ENCODE peak calls at places on chromosomes 2 and 18, in seven cellular contexts. D is activated CD8-positive, alpha-beta memory T cell treated with anti-CD3 and anti-CD28 coated beads, Interleukin-2, amount 50 U/mL, for 48 hours; O is iPS-NIHi11; H is left ventricle myocardium inferior; J is T-cell; L is AG04449; P is smooth muscle cell of the brain vasculature. F is an unnamed sample.

GRCh38 chr2:30768708-30769580 is 38.3 kb downstream of the CAPN13 start:
- DNase-seq in D (peak; percentile 32), O (no peak), H (no peak), J (no peak), L (no peak), P (no peak), F (no peak)

GRCh38 chr2:162298669-162299335 is 19.7 kb downstream of the IFIH1 start:
- DNase-seq in D (no peak), O (no peak), H (no peak), J (no peak), L (no peak), P (no peak), F (no peak)

GRCh38 chr2:125667630-125668029 is 988.3 kb upstream of the GYPC start:
- DNase-seq in D (no peak), O (no peak), H (no peak), J (no peak), L (no peak), P (no peak), F (no peak)

GRCh38 chr2:237527241-237527640 is 39.1 kb upstream of the PRLH start:
- DNase-seq in D (no peak), O (no peak), H (no peak), J (no peak), L (no peak), P (no peak), F (no peak)

GRCh38 chr2:160859086-160859485 is 301.1 kb upstream of the TANK start:
- DNase-seq in D (no peak), O (no peak), H (no peak), J (no peak), L (no peak), P (no peak), F (no peak)

GRCh38 chr2:18178736-18179349 is 300.4 kb downstream of the KCNS3 start:
- DNase-seq in D (peak; percentile 54), O (peak; percentile 76), H (no peak), J (no peak), L (no peak), P (peak; percentile 31), F (no peak)

GRCh38 chr2:159010963-159011362 is 42.5 kb downstream of the TANC1 start:
- DNase-seq in D (no peak), O (no peak), H (no peak), J (no peak), L (no peak), P (no peak), F (no peak)

GRCh38 chr2:217166241-217166640 is 306.4 kb upstream of the TNP1 start:
- DNase-seq in D (no peak), O (peak; percentile 47), H (no peak), J (no peak), L (no peak), P (peak; percentile 45), F (no peak)

GRCh38 chr2:165428996-165429395 is 40.5 kb upstream of the CSRNP3 start:
- DNase-seq in D (no peak), O (no peak), H (no peak), J (no peak), L (no peak), P (no peak), F (no peak)

GRCh38 chr2:218394298-218395089 is 5.2 kb upstream of the CTDSP1 start:
- DNase-seq in D (no peak), O (no peak), H (no peak), J (no peak), L (no peak), P (no peak), F (no peak)

GRCh38 chr18:54191352-54191751 is 33.1 kb downstream of the MBD2 start:
- DNase-seq in D (no peak), O (peak; percentile 12), H (no peak), J (no peak), L (no peak), P (no peak), F (no peak)

GRCh38 chr2:159090514-159091201 is 122.2 kb downstream of the TANC1 start:
- DNase-seq in D (no peak), O (no peak), H (no peak), J (no peak), L (no peak), P (no peak), F (no peak)

GRCh38 chr2:239594772-239595608 is 194.2 kb upstream of the HDAC4 start:
- DNase-seq in D (peak; percentile 17), O (no peak), H (no peak), J (peak; percentile 6), L (no peak), P (no peak), F (no peak)

GRCh38 chr2:122070241-122070731 is 314.8 kb downstream of the TSN start:
- DNase-seq in D (no peak), O (no peak), H (no peak), J (no peak), L (no peak), P (no peak), F (no peak)

GRCh38 chr2:27407798-27408491 is 1.4 kb downstream of the PPM1G start:
- DNase-seq in D (no peak), O (peak; percentile 70), H (no peak), J (no peak), L (no peak), P (no peak), F (no peak)

GRCh38 chr2:20671036-20671735 is 4.2 kb downstream of the GDF7 start:
- DNase-seq in D (no peak), O (no peak), H (no peak), J (no peak), L (no peak), P (no peak), F (no peak)

GRCh38 chr2:196468394-196468793 is 171.1 kb upstream of the CCDC150 start:
- DNase-seq in D (no peak), O (no peak), H (no peak), J (no peak), L (no peak), P (no peak), F (no peak)

GRCh38 chr2:149409506-149409905 is 79.1 kb downstream of the LYPD6 start:
- DNase-seq in D (no peak), O (no peak), H (no peak), J (no peak), L (no peak), P (no peak), F (no peak)

GRCh38 chr2:198597648-198598047 is 793.3 kb downstream of the PLCL1 start:
- DNase-seq in D (no peak), O (no peak), H (no peak), J (no peak), L (no peak), P (no peak), F (no peak)

GRCh38 chr2:133122529-133122928 is 445.7 kb downstream of the NCKAP5 start:
- DNase-seq in D (no peak), O (no peak), H (no peak), J (no peak), L (no peak), P (no peak), F (no peak)

GRCh38 chr2:241943961-241944575 is 74.5 kb downstream of the RTP5 start:
- DNase-seq in D (no peak), O (no peak), H (no peak), J (no peak), L (no peak), P (no peak), F (no peak)

GRCh38 chr2:177332041-177332991 is 60.3 kb upstream of the AGPS start:
- DNase-seq in D (no peak), O (peak; percentile 59), H (peak; percentile 22), J (no peak), L (no peak), P (peak; percentile 43), F (peak; percentile 41)

F was measured in left cardiac atrium.